ENCODE peak calls at places on chromosomes 16 and 17, in seven cellular contexts. One of them, this sample, is unnamed.

GRCh38 chr17:78736526-78737079 is 45.5 kb downstream of the CYTH1 start:
- DNase-seq in HFFc6: no peak
- DNase-seq in BJ: no peak
- DNase-seq in HCT116: peak; percentile 90
- DNase-seq in MM.1S: peak; percentile 90
- DNase-seq in mucosa of descending colon: peak; percentile 92
- DNase-seq in AG09309: no peak
- DNase-seq in this sample: no peak

GRCh38 chr16:67969286-67970039 is 1.0 kb upstream of the SLC12A4 start:
- DNase-seq in HFFc6: no peak
- DNase-seq in BJ: no peak
- DNase-seq in HCT116: no peak
- DNase-seq in MM.1S: no peak
- DNase-seq in mucosa of descending colon: no peak
- DNase-seq in AG09309: no peak
- DNase-seq in this sample: no peak

GRCh38 chr17:56866496-56866895 is 32.5 kb downstream of the DGKE start:
- DNase-seq in HFFc6: no peak
- DNase-seq in BJ: no peak
- DNase-seq in HCT116: no peak
- DNase-seq in MM.1S: no peak
- DNase-seq in mucosa of descending colon: no peak
- DNase-seq in AG09309: no peak
- DNase-seq in this sample: no peak

GRCh38 chr16:82481455-82481854 is 145.3 kb upstream of the CDH13 start:
- DNase-seq in HFFc6: no peak
- DNase-seq in BJ: no peak
- DNase-seq in HCT116: no peak
- DNase-seq in MM.1S: no peak
- DNase-seq in mucosa of descending colon: no peak
- DNase-seq in AG09309: no peak
- DNase-seq in this sample: no peak

GRCh38 chr16:4693956-4694663 is 748 bp downstream of the NUDT16L1 start:
- DNase-seq in HFFc6: peak; percentile 25
- DNase-seq in BJ: no peak
- DNase-seq in HCT116: no peak
- DNase-seq in MM.1S: peak; percentile 47
- DNase-seq in mucosa of descending colon: peak; percentile 74
- DNase-seq in AG09309: peak; percentile 24
- DNase-seq in this sample: peak; percentile 56

GRCh38 chr16:1884155-1884760 is 12.3 kb upstream of the MEIOB start:
- DNase-seq in HFFc6: no peak
- DNase-seq in BJ: no peak
- DNase-seq in HCT116: peak; percentile 48
- DNase-seq in MM.1S: no peak
- DNase-seq in mucosa of descending colon: no peak
- DNase-seq in AG09309: no peak
- DNase-seq in this sample: no peak

GRCh38 chr17:14427914-14428639 is 127.2 kb downstream of the HS3ST3B1 start:
- DNase-seq in HFFc6: no peak
- DNase-seq in BJ: no peak
- DNase-seq in HCT116: no peak
- DNase-seq in MM.1S: peak; percentile 51
- DNase-seq in mucosa of descending colon: no peak
- DNase-seq in AG09309: no peak
- DNase-seq in this sample: no peak

GRCh38 chr17:38428643-38429371 is 543 bp downstream of the ARHGAP23 start:
- DNase-seq in HFFc6: peak; percentile 20
- DNase-seq in BJ: no peak
- DNase-seq in HCT116: no peak
- DNase-seq in MM.1S: peak; percentile 69
- DNase-seq in mucosa of descending colon: peak; percentile 50
- DNase-seq in AG09309: no peak
- DNase-seq in this sample: no peak

GRCh38 chr17:708132-708531 is 6.5 kb downstream of the VPS53 start:
- DNase-seq in HFFc6: no peak
- DNase-seq in BJ: no peak
- DNase-seq in HCT116: no peak
- DNase-seq in MM.1S: peak; percentile 55
- DNase-seq in mucosa of descending colon: no peak
- DNase-seq in AG09309: no peak
- DNase-seq in this sample: no peak

GRCh38 chr16:289395-289997 is 6.5 kb downstream of the PDIA2 start:
- DNase-seq in HFFc6: no peak
- DNase-seq in BJ: no peak
- DNase-seq in HCT116: no peak
- DNase-seq in MM.1S: no peak
- DNase-seq in mucosa of descending colon: no peak
- DNase-seq in AG09309: no peak
- DNase-seq in this sample: no peak

GRCh38 chr16:54296543-54296942 is 10.0 kb upstream of the IRX3 start:
- DNase-seq in HFFc6: no peak
- DNase-seq in BJ: no peak
- DNase-seq in HCT116: no peak
- DNase-seq in MM.1S: no peak
- DNase-seq in mucosa of descending colon: no peak
- DNase-seq in AG09309: no peak
- DNase-seq in this sample: no peak

GRCh38 chr16:80682435-80683070 is 121.8 kb downstream of the CDYL2 start:
- DNase-seq in HFFc6: peak; percentile 76
- DNase-seq in BJ: peak; percentile 9
- DNase-seq in HCT116: no peak
- DNase-seq in MM.1S: no peak
- DNase-seq in mucosa of descending colon: no peak
- DNase-seq in AG09309: peak; percentile 38
- DNase-seq in this sample: no peak

GRCh38 chr17:70314096-70314495 is 144.8 kb downstream of the KCNJ2 start:
- DNase-seq in HFFc6: no peak
- DNase-seq in BJ: no peak
- DNase-seq in HCT116: no peak
- DNase-seq in MM.1S: no peak
- DNase-seq in mucosa of descending colon: no peak
- DNase-seq in AG09309: peak; percentile 25
- DNase-seq in this sample: no peak

GRCh38 chr17:55717898-55718735 is 4.5 kb downstream of the TMEM100 start:
- DNase-seq in HFFc6: peak; percentile 52
- DNase-seq in BJ: no peak
- DNase-seq in HCT116: peak; percentile 65
- DNase-seq in MM.1S: peak; percentile 72
- DNase-seq in mucosa of descending colon: peak; percentile 51
- DNase-seq in AG09309: no peak
- DNase-seq in this sample: peak; percentile 51

GRCh38 chr17:3385869-3386816 is at the start of gene OR3A2:
- DNase-seq in HFFc6: no peak
- DNase-seq in BJ: no peak
- DNase-seq in HCT116: no peak
- DNase-seq in MM.1S: no peak
- DNase-seq in mucosa of descending colon: no peak
- DNase-seq in AG09309: no peak
- DNase-seq in this sample: no peak

GRCh38 chr17:70646673-70647072 is 477.3 kb downstream of the KCNJ2 start:
- DNase-seq in HFFc6: no peak
- DNase-seq in BJ: no peak
- DNase-seq in HCT116: no peak
- DNase-seq in MM.1S: no peak
- DNase-seq in mucosa of descending colon: no peak
- DNase-seq in AG09309: no peak
- DNase-seq in this sample: no peak

GRCh38 chr16:1763521-1764511 is 7.5 kb downstream of the NME3 start:
- DNase-seq in HFFc6: no peak
- DNase-seq in BJ: no peak
- DNase-seq in HCT116: no peak
- DNase-seq in MM.1S: no peak
- DNase-seq in mucosa of descending colon: no peak
- DNase-seq in AG09309: no peak
- DNase-seq in this sample: peak; percentile 65

DNA sequence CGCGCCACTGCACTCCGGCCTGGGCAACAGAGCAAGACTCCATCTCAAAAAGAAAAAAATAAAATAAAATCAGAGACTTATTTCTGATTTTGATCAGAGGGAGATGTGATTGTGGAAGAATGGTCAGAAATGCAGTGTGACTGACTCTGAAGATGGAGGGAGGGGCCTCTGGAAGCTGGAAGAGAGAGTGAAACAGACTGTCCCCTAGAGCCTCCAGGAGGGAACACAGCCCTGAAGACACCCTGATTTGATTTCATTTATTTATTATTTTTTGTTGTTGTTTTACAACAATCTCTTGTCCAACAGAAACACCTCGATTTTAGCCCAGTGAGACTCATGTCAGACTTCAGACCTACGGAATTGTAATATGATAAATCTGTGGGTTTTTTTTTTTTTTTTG is 26.1 kb downstream of the BCL7C start:
- DNase-seq in HFFc6: peak; percentile 19
- DNase-seq in BJ: no peak
- DNase-seq in HCT116: no peak
- DNase-seq in MM.1S: no peak
- DNase-seq in mucosa of descending colon: no peak
- DNase-seq in AG09309: no peak
- DNase-seq in this sample: no peak
- TF ChIP-seq CTCF in HFFc6: peak; percentile 31
- TF ChIP-seq CTCF in BJ: peak; percentile 17
- TF ChIP-seq CTCF in HCT116: peak; percentile 29
- TF ChIP-seq CTCF in MM.1S: peak; percentile 26
- TF ChIP-seq CTCF in mucosa of descending colon: no peak
- TF ChIP-seq CTCF in AG09309: peak; percentile 32
- TF ChIP-seq CTCF in this sample: no peak

DNA sequence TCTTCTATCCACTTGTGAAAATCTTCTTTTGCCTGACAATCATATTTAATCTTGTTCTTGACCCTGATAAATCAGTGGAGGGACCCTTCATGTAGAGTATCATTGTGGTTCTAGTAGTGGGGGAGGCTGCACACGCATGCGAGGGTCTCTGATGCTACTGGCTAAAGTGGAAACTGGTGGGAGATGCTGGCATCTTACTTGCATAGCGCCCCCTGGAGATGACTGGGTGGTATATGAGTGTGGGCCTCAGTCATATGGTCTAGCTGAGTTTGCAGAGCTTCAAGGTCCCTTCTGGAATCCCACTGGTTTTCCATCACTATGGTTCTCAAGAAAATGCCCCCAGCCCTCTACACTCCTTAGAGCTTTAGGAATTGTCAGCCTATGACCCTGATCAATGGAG is 236.4 kb upstream of the AXIN2 start:
- DNase-seq in HFFc6: no peak
- DNase-seq in BJ: no peak
- DNase-seq in HCT116: no peak
- DNase-seq in MM.1S: no peak
- DNase-seq in mucosa of descending colon: no peak
- DNase-seq in AG09309: no peak
- DNase-seq in this sample: no peak
- TF ChIP-seq CTCF in HFFc6: peak; percentile 73
- TF ChIP-seq CTCF in BJ: peak; percentile 19
- TF ChIP-seq CTCF in HCT116: peak; percentile 67
- TF ChIP-seq CTCF in MM.1S: peak; percentile 27
- TF ChIP-seq CTCF in mucosa of descending colon: no peak
- TF ChIP-seq CTCF in AG09309: no peak
- TF ChIP-seq CTCF in this sample: peak; percentile 32

DNA sequence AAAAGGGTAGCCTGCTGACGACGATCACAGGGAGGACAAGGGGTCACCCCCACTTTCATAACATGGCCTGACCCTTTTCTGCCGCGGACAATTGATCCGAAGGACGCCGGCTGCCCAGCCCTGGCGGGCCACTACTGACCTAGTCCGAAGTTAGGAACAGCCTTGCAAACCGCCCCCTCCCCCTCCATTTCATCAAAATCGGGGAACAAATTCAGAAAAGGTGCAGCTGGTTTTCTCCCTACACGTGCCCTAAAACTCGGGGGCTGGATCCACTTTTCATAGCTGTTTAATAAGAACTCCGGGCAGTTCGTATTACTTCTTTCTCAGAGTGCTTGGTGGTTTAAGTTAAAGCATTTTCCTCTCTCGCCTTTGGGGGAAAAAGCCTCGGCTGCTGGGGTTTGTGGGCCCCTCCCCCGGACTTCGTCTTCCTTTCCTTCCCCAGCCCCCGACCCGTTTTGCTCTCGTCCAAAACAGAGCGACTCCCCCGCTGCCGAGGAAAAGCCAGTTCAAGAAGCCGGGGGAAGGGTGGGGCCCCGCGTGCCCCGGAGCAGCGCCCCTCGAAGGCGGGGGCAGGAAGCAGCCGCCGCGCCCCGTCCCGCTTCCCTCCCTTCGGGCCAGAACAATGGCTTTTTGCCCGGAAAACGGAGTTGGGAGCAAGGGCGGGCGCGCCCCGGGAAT is 643 bp upstream of the CBX2 start:
- DNase-seq in HFFc6: peak; percentile 19
- DNase-seq in BJ: no peak
- DNase-seq in HCT116: peak; percentile 29
- DNase-seq in MM.1S: no peak
- DNase-seq in mucosa of descending colon: peak; percentile 66
- DNase-seq in AG09309: no peak
- DNase-seq in this sample: peak; percentile 77
- TF ChIP-seq CTCF in HFFc6: peak; percentile 51
- TF ChIP-seq CTCF in BJ: peak; percentile 48
- TF ChIP-seq CTCF in HCT116: peak; percentile 42
- TF ChIP-seq CTCF in MM.1S: peak; percentile 15
- TF ChIP-seq CTCF in mucosa of descending colon: no peak
- TF ChIP-seq CTCF in AG09309: peak; percentile 14
- TF ChIP-seq CTCF in this sample: no peak

DNA sequence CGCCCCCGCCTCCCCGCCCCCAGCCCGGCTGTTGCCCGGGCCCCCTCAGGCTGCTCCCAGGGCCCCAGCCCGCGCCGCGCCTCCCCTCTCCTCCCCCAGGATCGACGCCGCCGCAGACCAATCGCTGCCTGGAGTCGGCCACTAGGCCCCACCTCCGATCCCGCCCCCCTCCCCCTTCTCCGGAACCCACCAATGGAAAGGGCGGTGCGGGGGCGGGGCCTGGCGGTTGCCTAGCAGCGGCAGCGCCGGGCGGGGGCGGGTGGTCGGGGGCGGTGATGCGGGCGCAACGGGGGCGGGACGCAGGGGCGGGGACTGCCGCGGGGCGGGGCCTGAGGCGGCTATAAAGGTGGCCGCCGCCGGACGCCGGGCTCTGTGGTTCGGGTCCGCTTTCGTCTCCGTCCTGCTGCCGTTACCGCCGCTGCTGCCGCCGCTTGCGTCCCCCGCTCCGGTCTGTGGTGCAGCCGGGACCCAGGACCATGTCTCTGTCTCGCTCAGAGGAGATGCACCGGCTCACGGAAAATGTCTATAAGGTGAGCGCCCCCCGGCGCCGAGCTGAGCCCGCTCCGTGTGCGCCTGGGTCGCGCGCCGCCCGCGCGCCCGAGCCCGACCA is at the start of gene BAIAP2:
- DNase-seq in HFFc6: peak; percentile 85
- DNase-seq in BJ: no peak
- DNase-seq in HCT116: peak; percentile 90
- DNase-seq in MM.1S: peak; percentile 83
- DNase-seq in mucosa of descending colon: peak; percentile 98
- DNase-seq in AG09309: peak; percentile 59
- DNase-seq in this sample: peak; percentile 96
- TF ChIP-seq CTCF in HFFc6: no peak
- TF ChIP-seq CTCF in BJ: no peak
- TF ChIP-seq CTCF in HCT116: no peak
- TF ChIP-seq CTCF in MM.1S: no peak
- TF ChIP-seq CTCF in mucosa of descending colon: no peak
- TF ChIP-seq CTCF in AG09309: no peak
- TF ChIP-seq CTCF in this sample: no peak

GRCh38 chr16:84183911-84184310 is 2.9 kb downstream of the TAF1C start:
- DNase-seq in HFFc6: no peak
- DNase-seq in BJ: no peak
- DNase-seq in HCT116: no peak
- DNase-seq in MM.1S: no peak
- DNase-seq in mucosa of descending colon: no peak
- DNase-seq in AG09309: no peak
- DNase-seq in this sample: no peak
- TF ChIP-seq CTCF in HFFc6: no peak
- TF ChIP-seq CTCF in BJ: peak; percentile 7
- TF ChIP-seq CTCF in HCT116: no peak
- TF ChIP-seq CTCF in MM.1S: no peak
- TF ChIP-seq CTCF in mucosa of descending colon: no peak
- TF ChIP-seq CTCF in AG09309: peak; percentile 38
- TF ChIP-seq CTCF in this sample: no peak